ENCODE peak calls at places on chromosome 15, in four cellular contexts. G is HepG2, J is K562, F is GM12878. E is an unnamed sample. For H3K4me1, the result is how much of the 10 kb centered on the place peaks cover.

GRCh38 chr15:71448688-71449114 is 333.4 kb downstream of the THSD4 start:
- DNase-seq in J (peak), F (no peak), G (peak), E (peak)

GRCh38 chr15:79168922-79169322 is 78.3 kb upstream of the RASGRF1 start:
- DNase-seq in J (peak), G (peak), F (no peak), E (peak)

GRCh38 chr15:59160880-59161593 is 45.6 kb upstream of the LDHAL6B start:
- DNase-seq in J (peak), F (no peak), G (peak), E (no peak)

GRCh38 chr15:86849563-86849962 is 769.9 kb downstream of the AGBL1 start:
- DNase-seq in G (no peak), F (no peak), J (no peak), E (no peak)

GRCh38 chr15:33068531-33068990 is 126.0 kb downstream of the FMN1 start:
- DNase-seq in F (no peak), J (no peak), G (peak), E (no peak)

GRCh38 chr15:70484993-70485392 is 278.4 kb downstream of the UACA start:
- DNase-seq in J (no peak), G (no peak), F (no peak), E (no peak)

GRCh38 chr15:58241872-58242271 is 103.7 kb downstream of the AQP9 start:
- DNase-seq in G (no peak), J (no peak), F (no peak), E (no peak)

GRCh38 chr15:80419546-80419945 is 15.4 kb downstream of the ARNT2 start:
- DNase-seq in F (no peak), G (no peak), J (no peak), E (no peak)

GRCh38 chr15:80953953-80954778 is 35.5 kb downstream of the MESD start:
- DNase-seq in G (peak), J (peak), F (no peak), E (peak)

GRCh38 chr15:39127925-39128617 is 452.8 kb upstream of the THBS1 start:
- DNase-seq in J (peak), F (no peak), G (peak), E (no peak)

GRCh38 chr15:89899951-89900567 is 6.3 kb upstream of the AP3S2 start:
- DNase-seq in F (no peak), G (no peak), J (no peak), E (no peak)

GRCh38 chr15:55954862-55955605 is 38.4 kb downstream of the NEDD4 start:
- DNase-seq in J (no peak), G (peak), F (no peak), E (no peak)

GRCh38 chr15:35078221-35078915 is 6.7 kb downstream of the NANOGP8 start:
- DNase-seq in J (peak), G (peak), F (no peak), E (no peak)

GRCh38 chr15:37898385-37898784 is 36.1 kb upstream of the TMCO5A start:
- DNase-seq in J (no peak), G (no peak), F (no peak), E (no peak)

GRCh38 chr15:76150508-76150907 is 90.7 kb downstream of the TMEM266 start:
- DNase-seq in G (no peak), J (no peak), F (no peak), E (no peak)

GRCh38 chr15:95129589-95129988 is 898.2 kb downstream of the MCTP2 start:
- DNase-seq in J (no peak), G (no peak), F (no peak), E (no peak)

GRCh38 chr15:92163641-92164040 is 230.0 kb upstream of the ST8SIA2 start:
- DNase-seq in F (no peak), J (no peak), G (no peak), E (no peak)

GRCh38 chr15:94674251-94674650 is 442.9 kb downstream of the MCTP2 start:
- DNase-seq in G (no peak), F (no peak), J (no peak), E (no peak)

GRCh38 chr15:39198044-39198625 is 382.7 kb upstream of the THBS1 start:
- DNase-seq in J (no peak), F (no peak), G (no peak), E (no peak)

GRCh38 chr15:81942157-81942556 is 103.7 kb downstream of the MEX3B start:
- DNase-seq in G (no peak), F (no peak), J (peak), E (no peak)

GRCh38 chr15:70466895-70467529 is 296.3 kb downstream of the UACA start:
- DNase-seq in G (peak), J (peak), F (no peak), E (peak)

GRCh38 chr15:93042691-93043378 is 46.2 kb downstream of the RGMA start:
- DNase-seq in J (no peak), G (no peak), F (no peak), E (no peak)

GRCh38 chr15:68097029-68097428 is 42.9 kb downstream of the PIAS1 start:
- DNase-seq in J (no peak), G (no peak), F (no peak), E (no peak)

GRCh38 chr15:23648920-23649515 is 1.4 kb upstream of the MAGEL2 start:
- DNase-seq in J (peak), F (no peak), G (peak), E (peak)

DNA sequence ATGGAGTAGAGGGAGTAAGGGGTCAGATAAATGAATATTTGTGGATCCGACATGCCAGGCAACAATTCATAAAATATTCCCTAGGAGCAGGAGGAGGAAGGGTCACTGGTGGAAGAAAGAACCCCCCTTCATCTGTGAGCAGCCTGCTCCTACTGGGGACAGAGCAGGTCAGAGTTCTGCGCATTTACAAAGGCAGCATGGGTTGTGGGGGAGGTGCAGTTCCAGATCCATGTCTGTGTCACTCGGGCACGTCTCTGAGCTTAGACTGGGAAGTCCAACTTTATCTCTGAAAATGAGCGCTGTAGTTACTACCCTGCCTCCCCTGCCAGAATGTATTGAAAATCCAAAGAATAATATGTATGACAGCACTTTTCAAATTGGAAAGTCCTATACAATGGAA is 115.2 kb downstream of the GABRG3 start:
- DNase-seq in F (no peak), G (no peak), J (peak), E (no peak)
- TF ChIP-seq TAF1 in F (no peak), G (no peak), J (no peak), E (no peak)

GRCh38 chr15:85785887-85786777 is 8.6 kb downstream of the KLHL25 start:
- DNase-seq in F (no peak), G (peak), J (no peak), E (no peak)
- TF ChIP-seq KDM1A in F (no peak), G (no peak), J (no peak), E (no peak)

DNA sequence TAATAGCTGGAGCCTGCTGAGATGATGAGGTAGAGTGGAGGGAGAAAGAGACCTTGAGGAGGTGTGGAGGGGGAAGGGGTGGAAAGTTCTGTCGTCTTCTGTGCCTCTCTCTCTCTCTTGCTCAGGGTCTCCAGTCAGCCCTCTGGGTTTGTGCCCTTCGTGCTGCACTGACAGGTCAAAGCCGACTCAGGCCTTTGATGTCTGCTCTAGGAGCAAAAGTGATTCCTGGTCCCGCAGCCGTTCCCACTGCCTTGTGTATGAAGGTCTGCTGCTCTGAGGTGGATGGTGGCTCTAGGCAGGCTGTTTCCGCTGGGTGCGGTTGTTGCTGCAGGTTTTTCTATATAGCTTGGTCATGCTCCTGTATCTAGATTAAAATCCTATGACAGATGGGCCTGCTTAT is 89.4 kb downstream of the IGF1R start:
- DNase-seq in F (no peak), G (peak), J (no peak), E (no peak)
- H3K4me1 ChIP-seq in F (under half), G (half or more), J (under half), E (under half)

GRCh38 chr15:74869372-74869725 is 3.8 kb downstream of the SCAMP2 start:
- DNase-seq in G (no peak), F (no peak), J (no peak), E (no peak)

GRCh38 chr15:74865316-74865715 is 7.8 kb downstream of the SCAMP2 start:
- DNase-seq in F (no peak), G (no peak), J (no peak), E (no peak)

GRCh38 chr15:74867562-74868458 is 5.4 kb downstream of the SCAMP2 start:
- DNase-seq in J (no peak), F (no peak), G (no peak), E (no peak)

GRCh38 chr15:74863239-74864056 is 9.7 kb downstream of the SCAMP2 start:
- DNase-seq in F (no peak), J (no peak), G (no peak), E (no peak)

GRCh38 chr15:74866090-74866489 is 7.1 kb downstream of the SCAMP2 start:
- DNase-seq in G (no peak), F (no peak), J (no peak), E (no peak)
- TF ChIP-seq TAF1 in G (no peak), F (no peak), J (no peak), E (no peak)

GRCh38 chr15:63495343-63495742 is 9.1 kb upstream of the USP3 start:
- DNase-seq in F (no peak), J (no peak), G (no peak), E (no peak)
- TF ChIP-seq KDM1A in F (no peak), J (no peak), G (no peak), E (no peak)

DNA sequence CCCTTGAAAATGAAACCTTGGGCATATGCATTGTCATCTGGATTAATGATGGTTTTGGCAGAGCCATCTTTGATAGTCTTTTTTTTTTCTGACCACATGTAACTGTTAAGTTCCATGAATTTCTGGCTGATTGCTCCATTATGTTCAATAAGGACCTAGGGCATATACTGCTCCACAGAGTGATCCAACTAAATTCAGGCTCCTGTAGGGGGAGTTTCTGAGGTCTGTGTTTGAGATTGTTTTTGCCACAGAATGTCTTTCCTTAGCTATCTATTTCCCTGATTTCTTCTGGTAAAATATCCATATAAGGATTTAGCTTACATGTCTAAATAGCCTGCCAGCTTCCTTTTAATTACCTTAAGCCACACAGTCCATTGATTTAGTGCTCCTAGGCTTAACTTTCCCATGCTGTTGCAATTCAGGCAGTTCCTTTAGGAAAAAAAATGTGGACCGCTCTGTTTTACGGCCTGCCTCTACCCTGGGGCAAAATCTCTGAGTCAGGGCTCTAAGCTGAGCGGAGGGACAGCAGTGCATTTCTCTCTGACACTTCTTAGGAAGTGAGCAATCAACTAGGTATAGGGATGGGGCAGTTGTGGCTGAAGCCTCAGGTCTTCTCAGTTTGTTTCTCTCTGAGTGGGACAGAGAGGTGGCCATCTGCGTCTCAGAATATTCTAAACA is 796.2 kb downstream of the NR2F2 start:
- DNase-seq in J (no peak), G (no peak), F (no peak), E (no peak)
- H3K4me1 ChIP-seq in J (under half), G (under half), F (under half), E (under half)

GRCh38 chr15:29364429-29365078 is 94.9 kb upstream of the NSMCE3 start:
- DNase-seq in G (peak), J (peak), F (no peak), E (no peak)
- TF ChIP-seq TAF1 in G (no peak), J (no peak), F (no peak), E (no peak)

DNA sequence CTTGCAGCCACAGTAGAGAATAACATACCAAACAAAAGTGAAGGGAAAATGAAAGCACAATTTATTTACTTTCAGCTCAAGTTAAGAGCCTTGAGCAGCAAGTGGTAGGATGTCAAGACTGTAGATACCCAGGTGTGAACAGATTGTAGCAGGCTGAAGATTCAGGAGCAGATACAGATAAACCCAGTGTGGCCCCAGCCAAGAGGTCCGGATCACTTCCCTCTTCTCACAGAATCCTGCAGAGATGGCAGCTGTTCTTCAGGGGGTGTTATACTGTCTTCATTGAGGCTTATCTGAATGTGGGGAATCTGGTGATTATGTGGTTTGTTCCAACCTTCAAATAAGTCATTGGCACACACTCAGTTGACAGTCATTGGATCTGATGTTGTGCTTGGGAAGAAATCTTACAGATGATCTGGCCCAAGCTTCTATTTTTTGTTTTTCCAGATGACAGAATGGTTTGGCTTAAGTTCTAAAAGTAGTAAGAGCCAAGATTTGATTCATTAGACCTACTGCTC is 2.2 kb downstream of the STARD9 start:
- DNase-seq in G (no peak), F (no peak), J (no peak), E (no peak)
- TF ChIP-seq KDM1A in G (no peak), F (no peak), J (peak), E (no peak)

E was measured in H1.